ENCODE peak calls at places on chromosomes 16 and 17, in six cellular contexts. One of them, this sample, is unnamed.

GRCh38 chr16:8867483-8868271 is 1.1 kb downstream of the CARHSP1 start:
- DNase-seq in HFF-Myc: no peak
- DNase-seq in breast epithelium: no peak
- DNase-seq in psoas muscle: peak
- DNase-seq in omental fat pad: peak
- DNase-seq in ovary: peak
- DNase-seq in this sample: no peak

GRCh38 chr16:17070882-17071592 is 399.7 kb downstream of the XYLT1 start:
- DNase-seq in ovary: peak
- DNase-seq in breast epithelium: no peak
- DNase-seq in psoas muscle: no peak
- DNase-seq in HFF-Myc: no peak
- DNase-seq in omental fat pad: peak
- DNase-seq in this sample: no peak

GRCh38 chr16:70703041-70703834 is 17.4 kb upstream of the MTSS2 start:
- DNase-seq in psoas muscle: peak
- DNase-seq in omental fat pad: no peak
- DNase-seq in ovary: peak
- DNase-seq in HFF-Myc: peak
- DNase-seq in breast epithelium: no peak
- DNase-seq in this sample: peak

GRCh38 chr16:87165151-87165550 is 152.0 kb downstream of the C16orf95 start:
- DNase-seq in omental fat pad: no peak
- DNase-seq in ovary: no peak
- DNase-seq in psoas muscle: no peak
- DNase-seq in HFF-Myc: no peak
- DNase-seq in breast epithelium: no peak
- DNase-seq in this sample: no peak

GRCh38 chr16:86828202-86828601 is 249.9 kb downstream of the FOXL1 start:
- DNase-seq in psoas muscle: no peak
- DNase-seq in breast epithelium: no peak
- DNase-seq in omental fat pad: no peak
- DNase-seq in HFF-Myc: no peak
- DNase-seq in ovary: no peak
- DNase-seq in this sample: no peak

GRCh38 chr16:48526058-48526957 is 83.7 kb downstream of the N4BP1 start:
- DNase-seq in breast epithelium: no peak
- DNase-seq in ovary: no peak
- DNase-seq in omental fat pad: no peak
- DNase-seq in psoas muscle: no peak
- DNase-seq in HFF-Myc: no peak
- DNase-seq in this sample: no peak

GRCh38 chr16:30122621-30123160 is 329 bp downstream of the MAPK3 start:
- DNase-seq in omental fat pad: no peak
- DNase-seq in HFF-Myc: no peak
- DNase-seq in breast epithelium: no peak
- DNase-seq in psoas muscle: peak
- DNase-seq in ovary: no peak
- DNase-seq in this sample: no peak

GRCh38 chr17:40329981-40330794 is 21.2 kb downstream of the RARA start:
- DNase-seq in breast epithelium: peak
- DNase-seq in psoas muscle: no peak
- DNase-seq in omental fat pad: no peak
- DNase-seq in HFF-Myc: no peak
- DNase-seq in ovary: peak
- DNase-seq in this sample: no peak

GRCh38 chr16:4139968-4140367 is 23.7 kb upstream of the ADCY9 start:
- DNase-seq in psoas muscle: no peak
- DNase-seq in ovary: no peak
- DNase-seq in HFF-Myc: no peak
- DNase-seq in breast epithelium: no peak
- DNase-seq in omental fat pad: no peak
- DNase-seq in this sample: no peak

GRCh38 chr16:80670170-80670865 is 129.5 kb downstream of the DYNLRB2 start:
- DNase-seq in breast epithelium: no peak
- DNase-seq in psoas muscle: no peak
- DNase-seq in omental fat pad: no peak
- DNase-seq in HFF-Myc: no peak
- DNase-seq in ovary: no peak
- DNase-seq in this sample: no peak

GRCh38 chr16:81417210-81417609 is 27.4 kb upstream of the CMIP start:
- DNase-seq in breast epithelium: no peak
- DNase-seq in omental fat pad: no peak
- DNase-seq in ovary: no peak
- DNase-seq in psoas muscle: no peak
- DNase-seq in HFF-Myc: no peak
- DNase-seq in this sample: no peak

GRCh38 chr17:21223086-21223485 is 9.1 kb upstream of the TMEM11 start:
- DNase-seq in ovary: no peak
- DNase-seq in psoas muscle: no peak
- DNase-seq in breast epithelium: no peak
- DNase-seq in omental fat pad: no peak
- DNase-seq in HFF-Myc: no peak
- DNase-seq in this sample: no peak

GRCh38 chr16:69169051-69169450 is 17.9 kb upstream of the SNTB2 start:
- DNase-seq in omental fat pad: no peak
- DNase-seq in ovary: no peak
- DNase-seq in HFF-Myc: no peak
- DNase-seq in psoas muscle: no peak
- DNase-seq in breast epithelium: no peak
- DNase-seq in this sample: no peak

GRCh38 chr16:88298882-88299745 is 83.6 kb upstream of the ZNF469 start:
- DNase-seq in HFF-Myc: no peak
- DNase-seq in ovary: no peak
- DNase-seq in omental fat pad: no peak
- DNase-seq in psoas muscle: no peak
- DNase-seq in breast epithelium: no peak
- DNase-seq in this sample: no peak

GRCh38 chr17:57998234-57998746 is 8.8 kb downstream of the SRSF1 start:
- DNase-seq in omental fat pad: no peak
- DNase-seq in HFF-Myc: no peak
- DNase-seq in breast epithelium: no peak
- DNase-seq in psoas muscle: no peak
- DNase-seq in ovary: no peak
- DNase-seq in this sample: no peak

GRCh38 chr17:3919123-3919624 is 2.9 kb upstream of the P2RX1 start:
- DNase-seq in breast epithelium: no peak
- DNase-seq in ovary: no peak
- DNase-seq in psoas muscle: no peak
- DNase-seq in omental fat pad: no peak
- DNase-seq in HFF-Myc: no peak
- DNase-seq in this sample: no peak

GRCh38 chr17:21524211-21524591 is 148.0 kb downstream of the KCNJ12 start:
- DNase-seq in psoas muscle: peak
- DNase-seq in breast epithelium: no peak
- DNase-seq in omental fat pad: no peak
- DNase-seq in HFF-Myc: no peak
- DNase-seq in ovary: no peak
- DNase-seq in this sample: no peak

GRCh38 chr16:78244131-78244899 is 144.9 kb downstream of the WWOX start:
- DNase-seq in ovary: no peak
- DNase-seq in HFF-Myc: no peak
- DNase-seq in breast epithelium: no peak
- DNase-seq in psoas muscle: no peak
- DNase-seq in omental fat pad: no peak
- DNase-seq in this sample: no peak

GRCh38 chr16:3490911-3491629 is 4.2 kb downstream of the C16orf90 start:
- DNase-seq in psoas muscle: no peak
- DNase-seq in HFF-Myc: no peak
- DNase-seq in breast epithelium: no peak
- DNase-seq in omental fat pad: no peak
- DNase-seq in ovary: no peak
- DNase-seq in this sample: no peak

GRCh38 chr16:11012841-11013240 is 68.5 kb downstream of the CLEC16A start:
- DNase-seq in HFF-Myc: no peak
- DNase-seq in breast epithelium: no peak
- DNase-seq in omental fat pad: no peak
- DNase-seq in psoas muscle: no peak
- DNase-seq in ovary: no peak
- DNase-seq in this sample: no peak

GRCh38 chr17:31877911-31878702 is 19.1 kb upstream of the COPRS start:
- DNase-seq in omental fat pad: no peak
- DNase-seq in psoas muscle: no peak
- DNase-seq in breast epithelium: no peak
- DNase-seq in HFF-Myc: no peak
- DNase-seq in ovary: no peak
- DNase-seq in this sample: no peak

GRCh38 chr16:56314244-56314850 is 111.0 kb downstream of the AMFR start:
- DNase-seq in breast epithelium: no peak
- DNase-seq in ovary: no peak
- DNase-seq in omental fat pad: no peak
- DNase-seq in psoas muscle: no peak
- DNase-seq in HFF-Myc: no peak
- DNase-seq in this sample: no peak

GRCh38 chr16:55478827-55479559 is at the start of gene MMP2:
- DNase-seq in breast epithelium: no peak
- DNase-seq in omental fat pad: no peak
- DNase-seq in psoas muscle: peak
- DNase-seq in HFF-Myc: no peak
- DNase-seq in ovary: peak
- DNase-seq in this sample: no peak

GRCh38 chr16:31696968-31697743 is 169.5 kb downstream of the AHSP start:
- DNase-seq in psoas muscle: no peak
- DNase-seq in HFF-Myc: no peak
- DNase-seq in omental fat pad: no peak
- DNase-seq in ovary: no peak
- DNase-seq in breast epithelium: no peak
- DNase-seq in this sample: no peak

GRCh38 chr17:29014716-29015115 is 8.9 kb upstream of the SEZ6 start:
- DNase-seq in ovary: no peak
- DNase-seq in psoas muscle: no peak
- DNase-seq in breast epithelium: no peak
- DNase-seq in HFF-Myc: no peak
- DNase-seq in omental fat pad: no peak
- DNase-seq in this sample: no peak

GRCh38 chr16:2973605-2974318 is 4.6 kb downstream of the PAQR4 start:
- DNase-seq in breast epithelium: no peak
- DNase-seq in omental fat pad: no peak
- DNase-seq in HFF-Myc: no peak
- DNase-seq in ovary: no peak
- DNase-seq in psoas muscle: no peak
- DNase-seq in this sample: no peak

GRCh38 chr17:2047590-2047989 is 5.8 kb downstream of the OVCA2 start:
- DNase-seq in breast epithelium: no peak
- DNase-seq in ovary: no peak
- DNase-seq in psoas muscle: no peak
- DNase-seq in HFF-Myc: no peak
- DNase-seq in omental fat pad: no peak
- DNase-seq in this sample: no peak

GRCh38 chr17:30236297-30236624 is 764 bp upstream of the SLC6A4 start:
- DNase-seq in HFF-Myc: no peak
- DNase-seq in omental fat pad: no peak
- DNase-seq in ovary: no peak
- DNase-seq in psoas muscle: no peak
- DNase-seq in breast epithelium: no peak
- DNase-seq in this sample: no peak

GRCh38 chr17:30235386-30236296 is at the start of gene SLC6A4:
- DNase-seq in HFF-Myc: no peak
- DNase-seq in omental fat pad: no peak
- DNase-seq in ovary: no peak
- DNase-seq in breast epithelium: no peak
- DNase-seq in psoas muscle: no peak
- DNase-seq in this sample: no peak

GRCh38 chr17:30238003-30238344 is 2.5 kb upstream of the SLC6A4 start:
- DNase-seq in ovary: no peak
- DNase-seq in psoas muscle: no peak
- DNase-seq in HFF-Myc: no peak
- DNase-seq in breast epithelium: no peak
- DNase-seq in omental fat pad: no peak
- DNase-seq in this sample: no peak

GRCh38 chr17:30237296-30238002 is 2.0 kb upstream of the SLC6A4 start:
- DNase-seq in omental fat pad: no peak
- DNase-seq in ovary: no peak
- DNase-seq in psoas muscle: no peak
- DNase-seq in breast epithelium: no peak
- DNase-seq in HFF-Myc: no peak
- DNase-seq in this sample: no peak

GRCh38 chr17:30236807-30237206 is 1.3 kb upstream of the SLC6A4 start:
- DNase-seq in omental fat pad: no peak
- DNase-seq in psoas muscle: peak
- DNase-seq in HFF-Myc: no peak
- DNase-seq in ovary: peak
- DNase-seq in breast epithelium: no peak
- DNase-seq in this sample: no peak
- TF ChIP-seq CTCF in omental fat pad: no peak
- TF ChIP-seq CTCF in psoas muscle: peak
- TF ChIP-seq CTCF in HFF-Myc: peak
- TF ChIP-seq CTCF in ovary: no peak
- TF ChIP-seq CTCF in breast epithelium: no peak
- TF ChIP-seq CTCF in this sample: peak

DNA sequence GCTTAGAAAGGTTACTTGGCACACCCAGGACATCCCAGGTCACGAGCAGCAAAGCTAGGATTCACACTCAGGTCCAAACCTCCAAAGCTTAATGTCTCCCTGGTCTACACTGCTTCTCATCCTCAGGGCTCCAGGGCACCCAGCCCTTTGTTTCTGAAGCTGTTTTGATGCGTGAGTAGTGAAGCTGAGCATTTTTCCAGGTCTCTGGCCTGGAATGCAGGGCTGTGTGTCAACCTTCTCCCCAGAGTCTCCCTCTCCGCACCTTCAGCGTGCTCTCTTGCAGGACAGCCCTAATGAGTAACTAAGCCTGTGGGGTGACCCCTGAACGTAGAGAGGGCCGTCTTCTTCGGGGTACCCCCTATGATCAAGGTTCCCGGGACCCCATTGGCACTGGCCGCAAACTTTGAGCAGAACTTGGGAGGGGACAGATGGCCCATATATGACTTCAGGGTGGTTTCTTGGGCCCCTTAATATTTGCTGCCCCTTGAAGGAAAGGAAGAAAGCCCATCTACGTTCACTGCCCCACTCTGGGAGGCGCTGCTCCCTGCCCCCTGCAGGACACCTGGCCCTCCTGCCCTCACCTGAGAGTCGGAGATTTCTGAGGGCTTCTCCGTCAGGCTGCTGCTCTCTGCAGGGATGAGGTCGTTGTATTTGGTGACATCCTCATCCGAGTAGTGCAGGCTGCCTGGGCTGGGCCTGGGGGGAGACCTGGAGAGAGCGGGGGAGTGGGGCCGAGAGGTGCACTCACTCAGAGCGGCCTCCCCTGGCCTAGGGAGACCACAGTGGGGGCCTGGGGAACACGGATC is 36.4 kb upstream of the CDC42EP4 start:
- DNase-seq in ovary: no peak
- DNase-seq in omental fat pad: no peak
- DNase-seq in psoas muscle: no peak
- DNase-seq in HFF-Myc: no peak
- DNase-seq in breast epithelium: no peak
- DNase-seq in this sample: no peak
- TF ChIP-seq CTCF in ovary: no peak
- TF ChIP-seq CTCF in omental fat pad: no peak
- TF ChIP-seq CTCF in psoas muscle: no peak
- TF ChIP-seq CTCF in HFF-Myc: no peak
- TF ChIP-seq CTCF in breast epithelium: no peak
- TF ChIP-seq CTCF in this sample: no peak

GRCh38 chr17:76237859-76238313 is 2.4 kb downstream of the RNF157 start:
- DNase-seq in psoas muscle: no peak
- DNase-seq in omental fat pad: no peak
- DNase-seq in ovary: no peak
- DNase-seq in breast epithelium: no peak
- DNase-seq in HFF-Myc: no peak
- DNase-seq in this sample: no peak
- TF ChIP-seq CTCF in psoas muscle: no peak
- TF ChIP-seq CTCF in omental fat pad: no peak
- TF ChIP-seq CTCF in ovary: no peak
- TF ChIP-seq CTCF in breast epithelium: no peak
- TF ChIP-seq CTCF in HFF-Myc: no peak
- TF ChIP-seq CTCF in this sample: no peak

GRCh38 chr16:50464325-50465290 is 83.6 kb upstream of the NKD1 start:
- DNase-seq in omental fat pad: no peak
- DNase-seq in psoas muscle: no peak
- DNase-seq in breast epithelium: peak
- DNase-seq in ovary: no peak
- DNase-seq in HFF-Myc: no peak
- DNase-seq in this sample: no peak
- TF ChIP-seq CTCF in omental fat pad: no peak
- TF ChIP-seq CTCF in psoas muscle: no peak
- TF ChIP-seq CTCF in breast epithelium: no peak
- TF ChIP-seq CTCF in ovary: no peak
- TF ChIP-seq CTCF in HFF-Myc: no peak
- TF ChIP-seq CTCF in this sample: no peak

This sample was measured in AG09319.